ENCODE peak calls at places on chromosome 12, in four cellular contexts. W is psoas muscle, Z is thoracic aorta, A is left lung. K is an unnamed sample.
A peak's percentile ranks its signal among the peaks of the same experiment; 100 is the strongest.

GRCh38 chr12:105831372-105831771 is 307.4 kb downstream of the NUAK1 start:
- DNase-seq in W (no peak), A (no peak), Z (no peak), K (peak; percentile 72)

GRCh38 chr12:126156806-126157574 is 1091.8 kb downstream of the AACS start:
- DNase-seq in W (peak; percentile 61), Z (no peak), A (no peak), K (peak; percentile 74)

GRCh38 chr12:87378526-87378925 is 650.7 kb downstream of the C12orf50 start:
- DNase-seq in A (no peak), Z (no peak), W (no peak), K (no peak)

GRCh38 chr12:49553512-49554088 is 14.3 kb downstream of the MCRS1 start:
- DNase-seq in W (peak; percentile 2), A (no peak), Z (no peak), K (peak; percentile 70)

GRCh38 chr12:90305379-90305778 is 596.7 kb upstream of the ATP2B1 start:
- DNase-seq in W (no peak), A (no peak), Z (no peak), K (peak; percentile 60)

GRCh38 chr12:122894173-122895121 is 1.5 kb downstream of the VPS37B start:
- DNase-seq in W (no peak), A (no peak), Z (no peak), K (no peak)

GRCh38 chr12:101491325-101491724 is 16.2 kb downstream of the SPIC start:
- DNase-seq in Z (no peak), A (no peak), W (no peak), K (no peak)

GRCh38 chr12:68612675-68613074 is 2.0 kb downstream of the RAP1B start:
- DNase-seq in W (no peak), Z (no peak), A (no peak), K (no peak)

GRCh38 chr12:12221560-12221959 is 45.3 kb downstream of the LRP6 start:
- DNase-seq in Z (no peak), W (no peak), A (no peak), K (no peak)

GRCh38 chr12:87982208-87982607 is 47.0 kb downstream of the C12orf50 start:
- DNase-seq in Z (no peak), W (no peak), A (no peak), K (no peak)

GRCh38 chr12:11652351-11653040 is 3.0 kb downstream of the ETV6 start:
- DNase-seq in W (no peak), A (no peak), Z (no peak), K (no peak)

GRCh38 chr12:13573698-13574321 is 377.3 kb downstream of the EMP1 start:
- DNase-seq in A (no peak), Z (no peak), W (no peak), K (no peak)

GRCh38 chr12:22312336-22312735 is 22.2 kb downstream of the ST8SIA1 start:
- DNase-seq in A (no peak), Z (no peak), W (no peak), K (no peak)

GRCh38 chr12:131348226-131349010 is 362.5 kb upstream of the SFSWAP start:
- DNase-seq in W (no peak), A (no peak), Z (no peak), K (peak; percentile 56)

GRCh38 chr12:97016163-97016562 is 109.1 kb downstream of the NEDD1 start:
- DNase-seq in A (no peak), W (no peak), Z (no peak), K (no peak)

DNA sequence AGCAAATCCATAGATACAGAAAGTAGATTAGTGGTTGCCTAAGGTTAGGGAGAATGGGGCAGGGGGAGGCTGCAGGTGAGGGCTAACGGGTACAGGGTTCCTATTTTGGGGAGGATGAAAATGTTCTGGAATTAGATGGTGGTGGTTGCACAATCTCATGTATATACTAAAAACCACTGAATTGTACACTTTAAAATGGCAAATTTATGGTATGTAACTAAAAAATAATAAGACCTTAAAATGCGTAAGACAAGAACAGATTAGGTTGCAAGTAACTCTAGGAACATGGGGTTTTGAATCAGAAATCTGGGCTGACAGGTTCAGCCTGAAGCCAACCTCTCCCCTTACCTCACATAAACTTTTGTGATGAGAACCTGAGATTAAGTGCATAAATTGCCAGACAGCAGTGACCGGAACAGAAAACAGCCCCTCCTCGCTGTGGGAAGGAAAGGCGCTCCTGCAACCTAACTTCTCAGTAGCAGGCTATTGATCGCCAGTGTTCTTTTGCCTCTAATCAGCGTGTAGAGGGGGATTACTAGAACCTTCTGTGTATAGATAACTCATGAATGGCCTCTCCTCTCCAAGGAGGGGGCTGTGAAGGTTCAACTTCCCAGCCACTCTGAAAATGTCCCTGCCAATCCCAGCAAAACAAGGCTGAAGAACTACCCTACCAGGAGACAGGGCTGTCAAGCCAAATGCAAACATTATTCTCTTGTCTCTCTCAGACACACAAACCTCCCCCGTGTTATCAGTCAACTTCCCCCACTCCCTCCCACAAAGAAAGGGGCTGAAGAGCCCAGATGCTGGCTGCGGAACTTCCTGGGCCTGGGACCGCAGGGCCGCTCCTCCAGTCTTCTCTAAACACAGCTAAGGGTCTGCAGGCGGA is 1.9 kb downstream of the SSH1 start:
- DNase-seq in Z (no peak), W (no peak), A (no peak), K (no peak)
- H3K4me1 ChIP-seq in Z (peaks cover 72% of the 10 kb centered on the region), W (peaks cover 62% of the 10 kb centered on the region), A (peaks cover 60% of the 10 kb centered on the region), K (peaks cover 4% of the 10 kb centered on the region)

DNA sequence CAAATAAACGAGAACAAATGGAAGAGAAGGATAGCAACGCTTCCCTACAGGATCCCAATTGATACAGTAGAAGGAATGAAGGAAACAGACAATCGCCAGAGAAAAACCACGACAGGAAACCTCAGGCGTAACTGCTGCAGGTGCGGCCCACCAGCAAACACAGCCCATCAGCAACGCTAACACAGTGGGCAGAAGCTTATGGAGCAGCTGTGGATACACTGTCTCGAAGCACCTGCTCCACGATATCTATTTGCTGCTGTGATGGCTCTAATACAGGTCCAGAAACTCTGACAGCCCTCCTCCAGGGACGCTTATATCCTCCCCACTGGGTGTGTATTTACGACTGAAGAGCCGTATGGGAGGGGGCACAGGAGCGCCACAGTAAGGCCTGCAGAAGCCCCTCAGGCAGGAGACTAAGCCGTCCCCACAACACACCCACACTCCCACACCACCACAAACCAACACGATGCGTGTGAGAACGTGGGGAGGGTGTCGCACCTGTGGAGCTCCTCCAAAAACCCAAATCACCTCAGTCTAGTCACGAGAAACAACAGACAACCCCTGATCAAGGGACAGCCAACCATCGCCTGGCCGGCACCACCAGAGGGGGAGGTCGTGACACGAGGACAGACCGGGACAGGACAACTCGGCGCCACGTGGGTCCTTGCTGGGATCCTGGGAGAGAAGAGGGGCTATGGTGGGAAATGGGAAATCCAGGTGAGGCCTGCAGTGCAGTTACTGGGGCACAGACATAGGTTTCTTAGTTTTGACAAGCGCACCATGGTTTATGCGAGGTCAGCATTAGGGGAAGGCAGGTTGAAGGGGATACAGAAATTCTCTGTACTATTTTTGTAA is 24.0 kb downstream of the POLE start:
- DNase-seq in A (no peak), W (no peak), Z (no peak), K (no peak)
- H3K4me3 ChIP-seq in A (no peak overlapping the region), W (no peak overlapping the region), Z (no peak overlapping the region), K (no peak overlapping the region)

DNA sequence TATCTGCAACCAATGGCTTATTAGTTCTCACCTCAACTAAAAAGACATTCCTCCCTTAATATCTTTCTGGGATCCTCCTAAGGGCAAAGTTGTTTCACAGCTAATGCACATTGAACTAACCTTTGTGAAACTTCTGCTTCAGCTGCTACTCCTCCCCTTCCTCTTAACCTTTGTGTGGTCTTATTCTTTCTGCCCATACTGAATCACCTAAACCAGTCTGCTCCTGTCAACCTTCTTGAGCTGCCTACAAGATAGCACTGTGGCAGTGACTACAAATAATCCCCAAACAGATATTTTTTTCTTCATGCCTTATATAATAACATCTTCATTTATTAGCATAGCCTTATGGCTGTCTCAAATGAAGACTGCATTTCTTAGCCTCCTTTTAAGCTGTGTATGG is 1077.4 kb upstream of the ATXN7L3B start:
- DNase-seq in Z (no peak), A (no peak), W (no peak), K (no peak)
- H3K4me1 ChIP-seq in Z (no peaks in the 10 kb centered on the region), A (no peaks in the 10 kb centered on the region), W (no peaks in the 10 kb centered on the region), K (no peaks in the 10 kb centered on the region)

GRCh38 chr12:93750056-93750455 is 72.9 kb downstream of the CRADD start:
- DNase-seq in W (no peak), A (no peak), Z (no peak), K (no peak)

GRCh38 chr12:93753838-93754429 is 76.8 kb downstream of the CRADD start:
- DNase-seq in Z (no peak), W (no peak), A (no peak), K (no peak)

GRCh38 chr12:93749515-93749914 is 72.3 kb downstream of the CRADD start:
- DNase-seq in W (no peak), A (no peak), Z (no peak), K (no peak)

GRCh38 chr12:93753285-93753684 is 76.1 kb downstream of the CRADD start:
- DNase-seq in A (no peak), W (no peak), Z (no peak), K (no peak)

GRCh38 chr12:93751864-93752610 is 74.9 kb downstream of the CRADD start:
- DNase-seq in W (no peak), Z (no peak), A (no peak), K (no peak)
- H3K4me3 ChIP-seq in W (no peak overlapping the region), Z (no peak overlapping the region), A (no peak overlapping the region), K (peak overlapping the region; percentile 68)

GRCh38 chr12:120851444-120851843 is 52.7 kb downstream of the SPPL3 start:
- DNase-seq in W (no peak), A (no peak), Z (no peak), K (no peak)

GRCh38 chr12:120854804-120855203 is 49.4 kb downstream of the SPPL3 start:
- DNase-seq in W (no peak), A (no peak), Z (no peak), K (no peak)

GRCh38 chr12:120853188-120853587 is 51.0 kb downstream of the SPPL3 start:
- DNase-seq in W (no peak), Z (no peak), A (no peak), K (no peak)

GRCh38 chr12:120849765-120850164 is 54.4 kb downstream of the SPPL3 start:
- DNase-seq in Z (no peak), W (no peak), A (no peak), K (no peak)

DNA sequence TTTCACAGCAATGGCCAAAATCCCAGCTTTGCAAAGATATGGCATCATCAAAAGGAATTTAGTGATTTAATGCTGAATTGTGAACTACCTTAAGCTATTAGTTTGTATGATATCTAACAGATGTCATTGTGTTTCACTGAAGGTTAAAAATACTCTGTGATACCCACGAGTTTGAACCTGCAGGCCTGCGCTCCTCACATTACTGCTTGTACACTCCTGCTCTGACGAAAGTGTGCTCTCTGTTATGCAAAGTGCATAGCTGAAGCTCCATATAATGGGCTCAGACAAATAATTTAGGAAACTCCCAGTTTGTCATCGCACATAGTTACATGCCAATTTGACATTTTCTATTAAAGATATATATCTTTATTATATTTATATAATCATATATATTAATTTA is 52.2 kb downstream of the SPPL3 start:
- DNase-seq in Z (no peak), W (peak; percentile 57), A (no peak), K (no peak)
- H3K4me1 ChIP-seq in Z (peaks cover 59% of the 10 kb centered on the region), W (peaks cover 66% of the 10 kb centered on the region), A (peaks cover 12% of the 10 kb centered on the region), K (no peaks in the 10 kb centered on the region)

GRCh38 chr12:6469609-6470374 is 685 bp downstream of the VAMP1 start:
- DNase-seq in W (no peak), Z (no peak), A (no peak), K (no peak)

GRCh38 chr12:6470375-6471163 is at the start of gene VAMP1:
- DNase-seq in A (peak; percentile 99), W (peak; percentile 99), Z (peak; percentile 93), K (peak; percentile 100)

GRCh38 chr12:6468283-6468575 is 2.2 kb downstream of the VAMP1 start:
- DNase-seq in W (no peak), A (no peak), Z (no peak), K (no peak)

GRCh38 chr12:6471992-6472366 is 1.5 kb upstream of the VAMP1 start:
- DNase-seq in A (no peak), W (no peak), Z (no peak), K (no peak)

GRCh38 chr12:6469092-6469491 is 1.4 kb downstream of the VAMP1 start:
- DNase-seq in W (no peak), A (no peak), Z (no peak), K (no peak)
- H3K4me3 ChIP-seq in W (peak overlapping the region; percentile 91), A (no peak overlapping the region), Z (peak overlapping the region; percentile 84), K (peak overlapping the region; percentile 85)

GRCh38 chr12:46259713-46260112 is 9.1 kb downstream of the SLC38A1 start:
- DNase-seq in A (no peak), Z (no peak), W (no peak), K (no peak)
- H3K4me1 ChIP-seq in A (peaks cover 11% of the 10 kb centered on the region), Z (peaks cover 34% of the 10 kb centered on the region), W (peaks cover 23% of the 10 kb centered on the region), K (peaks cover 14% of the 10 kb centered on the region)

K was measured in endodermal cell.